ENCODE peak calls at places on chromosome 6, in eight cellular contexts. K is stomach, S is GM12891, J is NB4, F is uterus, W is IMR-90, M is A549, C is tibial nerve. V is an unnamed sample.
A peak's percentile ranks its signal among the peaks of the same experiment; 100 is the strongest.

GRCh38 chr6:142279350-142280180 is 22.2 kb upstream of the ADGRG6 start:
- DNase-seq in J (no peak), F (no peak), W (peak; percentile 37), C (no peak), S (no peak), M (no peak), K (no peak), V (no peak)

GRCh38 chr6:136968831-136969230 is 46.7 kb downstream of the SLC35D3 start:
- DNase-seq in F (no peak), S (no peak), M (no peak), K (no peak), C (no peak), W (no peak), J (no peak), V (no peak)

GRCh38 chr6:156780117-156780641 is 3.0 kb downstream of the ARID1B start:
- DNase-seq in S (no peak), C (peak; percentile 67), F (peak; percentile 43), M (peak; percentile 38), J (peak; percentile 90), W (peak; percentile 96), K (peak; percentile 56), V (peak; percentile 67)

GRCh38 chr6:89084542-89084941 is 4.0 kb downstream of the PNRC1 start:
- DNase-seq in W (no peak), F (no peak), S (no peak), J (no peak), M (no peak), C (no peak), K (no peak), V (no peak)

GRCh38 chr6:117870477-117871243 is 36.4 kb upstream of the SLC35F1 start:
- DNase-seq in K (no peak), F (no peak), J (no peak), W (no peak), M (no peak), S (no peak), C (no peak), V (no peak)

GRCh38 chr6:151822252-151823111 is 15.0 kb downstream of the ESR1 start:
- DNase-seq in C (no peak), J (no peak), K (no peak), M (no peak), W (no peak), S (no peak), F (no peak), V (no peak)

GRCh38 chr6:6008114-6008647 is 1.5 kb upstream of the NRN1 start:
- DNase-seq in C (no peak), S (no peak), K (no peak), F (no peak), J (no peak), W (no peak), M (no peak), V (no peak)

GRCh38 chr6:34919651-34920050 is 30.6 kb downstream of the ANKS1A start:
- DNase-seq in C (no peak), S (no peak), F (no peak), W (peak; percentile 38), M (no peak), J (peak; percentile 32), K (no peak), V (no peak)

GRCh38 chr6:9620263-9620662 is 794.6 kb downstream of the TFAP2A start:
- DNase-seq in K (no peak), M (no peak), J (no peak), F (no peak), C (no peak), W (peak; percentile 38), S (no peak), V (no peak)

GRCh38 chr6:163958646-163959045 is 544.1 kb downstream of the QKI start:
- DNase-seq in C (no peak), W (peak; percentile 70), K (no peak), F (no peak), S (no peak), M (no peak), J (no peak), V (no peak)

GRCh38 chr6:44250718-44251123 is 3.8 kb downstream of the HSP90AB1 start:
- DNase-seq in C (no peak), W (no peak), F (no peak), J (no peak), S (no peak), K (no peak), M (no peak), V (no peak)
- TF ChIP-seq POLR2A in C (no peak), W (no peak), F (no peak), J (no peak), S (peak; percentile 50), K (no peak), M (no peak), V (no peak)

DNA sequence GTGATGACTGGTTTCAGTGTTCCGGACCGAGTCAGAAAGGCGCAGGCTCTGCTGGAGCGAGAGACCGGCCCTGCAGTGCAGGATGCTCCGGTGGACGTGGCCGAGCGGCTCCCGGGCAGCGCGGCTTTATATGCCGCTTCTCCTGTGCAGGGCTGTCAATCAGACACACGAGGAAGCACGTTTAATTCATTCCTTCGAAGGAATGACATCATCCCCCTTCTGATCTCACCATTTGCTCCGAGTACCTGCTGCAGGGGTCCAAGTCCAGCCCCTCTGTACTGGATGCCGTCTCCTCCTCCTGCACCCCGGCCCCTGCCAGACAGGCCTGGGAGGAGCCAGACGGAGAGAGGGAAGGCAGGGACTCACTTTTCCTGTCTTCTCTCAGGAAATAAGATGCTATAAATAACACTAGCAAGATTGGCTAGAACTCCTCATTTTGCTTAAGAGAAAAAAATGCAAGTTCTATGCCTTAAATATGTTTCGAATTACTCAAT is at the start of gene THBS2:
- DNase-seq in M (no peak), K (no peak), C (peak; percentile 66), F (peak; percentile 88), S (no peak), W (peak; percentile 93), J (no peak), V (no peak)
- TF ChIP-seq POLR2A in M (no peak), K (no peak), C (peak; percentile 48), F (peak; percentile 15), S (no peak), W (peak; percentile 95), J (no peak), V (peak; percentile 56)

DNA sequence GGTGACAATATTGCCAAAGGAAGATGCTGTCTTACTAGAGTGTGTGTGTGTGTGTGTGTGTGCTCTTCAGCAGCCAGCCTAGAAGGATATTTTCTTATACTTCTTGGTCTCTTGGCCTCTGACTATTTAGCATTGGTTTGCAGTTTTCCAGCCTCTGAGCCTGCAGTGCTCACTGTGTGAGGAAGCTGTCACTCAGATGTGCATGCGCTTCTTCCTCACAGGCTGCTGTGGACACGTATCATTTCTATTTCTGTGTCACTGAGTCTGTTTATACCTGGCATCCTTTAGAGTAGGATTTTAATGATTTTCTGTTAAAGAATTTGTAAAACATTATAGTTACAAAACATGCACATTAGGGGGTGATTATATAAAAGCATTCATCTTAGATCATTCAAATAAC is 83.3 kb downstream of the ALDH8A1 start:
- DNase-seq in F (no peak), S (no peak), C (no peak), K (no peak), J (no peak), M (no peak), W (no peak), V (no peak)
- TF ChIP-seq POLR2A in F (no peak), S (no peak), C (no peak), K (no peak), J (no peak), M (no peak), W (no peak), V (no peak)

GRCh38 chr6:27619436-27619835 is 146.5 kb upstream of the ZNF184 start:
- DNase-seq in K (no peak), J (no peak), S (no peak), C (no peak), M (no peak), W (no peak), F (no peak), V (no peak)

GRCh38 chr6:27617700-27618689 is 145.1 kb upstream of the ZNF184 start:
- DNase-seq in J (peak; percentile 51), S (no peak), K (no peak), F (no peak), W (peak; percentile 9), M (peak; percentile 59), C (no peak), V (no peak)

GRCh38 chr6:27624672-27625262 is 151.9 kb upstream of the ZNF184 start:
- DNase-seq in J (no peak), W (no peak), C (no peak), S (no peak), K (no peak), F (no peak), M (no peak), V (no peak)

GRCh38 chr6:27617046-27617687 is 144.3 kb upstream of the ZNF184 start:
- DNase-seq in F (no peak), C (no peak), K (no peak), J (peak; percentile 14), W (no peak), M (no peak), S (no peak), V (no peak)

DNA sequence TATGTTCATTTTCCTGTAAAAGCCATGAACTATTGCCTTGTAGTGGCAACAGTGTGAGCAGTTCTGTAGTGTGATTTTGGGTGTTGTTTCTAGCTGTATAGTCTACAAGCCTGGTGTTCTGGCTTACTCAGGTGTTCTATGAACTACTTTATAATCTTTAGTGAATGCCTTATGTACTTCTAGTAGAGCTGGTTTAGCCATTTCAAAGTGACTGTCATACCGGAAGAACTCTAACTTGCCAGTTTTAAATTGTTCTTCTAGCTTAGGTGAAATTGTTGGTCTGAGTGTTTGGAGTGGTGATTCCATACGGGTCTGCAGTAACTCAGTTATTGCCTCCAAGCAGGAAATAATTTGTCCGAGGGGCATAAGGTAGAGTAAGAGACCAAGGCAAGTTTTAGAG is 150.2 kb upstream of the ZNF184 start:
- DNase-seq in F (no peak), M (no peak), C (no peak), W (no peak), K (no peak), J (no peak), S (no peak), V (no peak)
- TF ChIP-seq POLR2A in F (no peak), M (no peak), C (no peak), W (no peak), K (no peak), J (no peak), S (no peak), V (no peak)